ENCODE peak calls at places on chromosome 6, in five cellular contexts. One of them, this sample, is unnamed.

GRCh38 chr6:27601668-27602254 is 128.9 kb upstream of the ZNF184 start:
- DNase-seq in H9: peak
- DNase-seq in H1: peak
- DNase-seq in neuronal stem cell: no peak
- DNase-seq in IMR-90: no peak
- DNase-seq in this sample: peak

GRCh38 chr6:14857501-14857900 is 388.4 kb upstream of the JARID2 start:
- DNase-seq in H9: no peak
- DNase-seq in neuronal stem cell: no peak
- DNase-seq in IMR-90: no peak
- DNase-seq in H1: no peak
- DNase-seq in this sample: no peak

GRCh38 chr6:135354407-135354806 is 143.1 kb downstream of the AHI1 start:
- DNase-seq in H9: no peak
- DNase-seq in IMR-90: no peak
- DNase-seq in H1: no peak
- DNase-seq in neuronal stem cell: no peak
- DNase-seq in this sample: no peak

GRCh38 chr6:27565839-27566779 is 93.2 kb upstream of the ZNF184 start:
- DNase-seq in H1: peak
- DNase-seq in H9: peak
- DNase-seq in IMR-90: no peak
- DNase-seq in neuronal stem cell: no peak
- DNase-seq in this sample: peak

GRCh38 chr6:165641672-165642156 is 21.3 kb downstream of the PDE10A start:
- DNase-seq in IMR-90: no peak
- DNase-seq in H9: no peak
- DNase-seq in H1: no peak
- DNase-seq in neuronal stem cell: no peak
- DNase-seq in this sample: peak

GRCh38 chr6:143694560-143694959 is 16.8 kb downstream of the PHACTR2 start:
- DNase-seq in H9: no peak
- DNase-seq in H1: no peak
- DNase-seq in IMR-90: peak
- DNase-seq in neuronal stem cell: no peak
- DNase-seq in this sample: no peak

GRCh38 chr6:26223213-26223612 is 136.0 kb downstream of the HFE start:
- DNase-seq in H1: no peak
- DNase-seq in neuronal stem cell: no peak
- DNase-seq in IMR-90: peak
- DNase-seq in H9: no peak
- DNase-seq in this sample: no peak

GRCh38 chr6:46635462-46635861 is 17.2 kb downstream of the CYP39A1 start:
- DNase-seq in IMR-90: no peak
- DNase-seq in H9: no peak
- DNase-seq in H1: no peak
- DNase-seq in neuronal stem cell: no peak
- DNase-seq in this sample: no peak

GRCh38 chr6:68053805-68054373 is 581.2 kb upstream of the ADGRB3 start:
- DNase-seq in IMR-90: no peak
- DNase-seq in H1: no peak
- DNase-seq in neuronal stem cell: no peak
- DNase-seq in H9: no peak
- DNase-seq in this sample: no peak

GRCh38 chr6:129865013-129865412 is 3.9 kb upstream of the TMEM244 start:
- DNase-seq in H9: no peak
- DNase-seq in IMR-90: no peak
- DNase-seq in neuronal stem cell: no peak
- DNase-seq in H1: no peak
- DNase-seq in this sample: no peak

DNA sequence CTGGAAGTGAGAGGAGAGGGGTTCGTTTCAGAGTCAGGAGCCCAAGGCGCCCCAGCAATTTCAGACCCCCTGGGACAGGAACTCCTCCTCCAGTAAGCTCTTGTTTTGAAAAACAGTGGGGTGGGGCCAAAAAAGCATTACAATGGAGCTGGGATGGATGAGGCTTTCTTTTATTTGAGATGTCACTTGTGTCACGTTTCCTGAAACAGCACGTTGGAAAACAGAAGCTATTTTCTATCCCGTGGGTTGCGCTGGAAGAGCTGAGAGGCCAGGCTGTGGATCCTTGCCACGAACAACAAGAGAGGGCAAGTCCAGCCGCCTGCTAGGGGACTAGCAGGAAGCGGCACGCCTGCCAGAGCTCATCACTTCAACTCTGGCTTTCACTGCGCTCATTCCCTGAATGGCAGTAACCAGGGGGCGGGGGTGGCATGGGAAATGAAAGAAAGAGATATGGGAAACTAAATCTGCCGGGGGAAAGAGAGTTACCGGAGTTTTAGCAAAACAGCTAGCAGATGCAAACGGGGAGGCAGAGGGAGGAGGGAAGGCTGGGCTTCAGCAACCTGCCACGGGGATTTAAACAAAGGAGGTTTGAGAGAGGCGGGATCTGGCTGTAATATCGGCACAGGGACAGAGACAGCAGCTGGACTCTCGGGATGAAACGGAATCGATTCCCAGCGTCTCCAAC is 34.6 kb downstream of the GCNT2 start:
- DNase-seq in H1: peak
- DNase-seq in neuronal stem cell: peak
- DNase-seq in H9: peak
- DNase-seq in IMR-90: peak
- DNase-seq in this sample: no peak
- H2BK120ac ChIP-seq in H1: no peak
- H2BK120ac ChIP-seq in neuronal stem cell: peak
- H2BK120ac ChIP-seq in H9: no peak
- H2BK120ac ChIP-seq in IMR-90: peak
- H2BK120ac ChIP-seq in this sample: peak

DNA sequence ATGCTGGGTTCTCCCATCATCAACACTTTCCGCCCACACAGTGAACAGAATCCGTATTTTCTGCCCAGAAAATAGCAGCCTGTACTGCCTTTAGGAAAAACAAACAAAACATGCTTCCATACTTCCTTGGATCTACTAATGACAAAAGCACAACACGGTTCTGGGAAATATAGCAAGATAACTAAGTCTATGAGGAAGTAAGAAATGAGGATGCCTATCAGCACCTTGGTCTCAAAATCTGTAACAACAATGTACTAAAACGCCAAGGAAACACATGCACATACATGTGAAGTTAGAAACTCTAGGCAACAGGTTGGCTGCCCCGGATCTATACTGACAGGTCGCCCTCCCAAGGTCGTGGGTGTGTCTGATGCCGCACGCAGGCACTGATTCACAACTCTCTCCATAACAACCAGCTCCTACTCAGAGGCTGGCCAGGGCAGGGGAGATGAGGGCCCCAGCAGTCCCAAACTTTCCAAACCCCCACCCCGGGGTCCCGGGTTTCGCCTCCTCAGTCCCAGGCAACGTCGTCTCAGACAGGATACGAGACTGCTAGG is 710 bp downstream of the BTBD9 start:
- DNase-seq in neuronal stem cell: no peak
- DNase-seq in IMR-90: peak
- DNase-seq in H1: no peak
- DNase-seq in H9: no peak
- DNase-seq in this sample: peak
- H2BK120ac ChIP-seq in neuronal stem cell: no peak
- H2BK120ac ChIP-seq in IMR-90: no peak
- H2BK120ac ChIP-seq in H1: no peak
- H2BK120ac ChIP-seq in H9: no peak
- H2BK120ac ChIP-seq in this sample: no peak

GRCh38 chr6:84763397-84764331 is 734 bp downstream of the TBX18 start:
- DNase-seq in IMR-90: peak
- DNase-seq in neuronal stem cell: no peak
- DNase-seq in H1: peak
- DNase-seq in H9: peak
- DNase-seq in this sample: no peak
- H2BK120ac ChIP-seq in IMR-90: no peak
- H2BK120ac ChIP-seq in neuronal stem cell: no peak
- H2BK120ac ChIP-seq in H1: no peak
- H2BK120ac ChIP-seq in H9: no peak
- H2BK120ac ChIP-seq in this sample: no peak

GRCh38 chr6:2850480-2851150 is 9.0 kb upstream of the SERPINB1 start:
- DNase-seq in IMR-90: peak
- DNase-seq in H9: no peak
- DNase-seq in H1: no peak
- DNase-seq in neuronal stem cell: no peak
- DNase-seq in this sample: peak
- H2BK120ac ChIP-seq in IMR-90: peak
- H2BK120ac ChIP-seq in H9: no peak
- H2BK120ac ChIP-seq in H1: peak
- H2BK120ac ChIP-seq in neuronal stem cell: no peak
- H2BK120ac ChIP-seq in this sample: peak

DNA sequence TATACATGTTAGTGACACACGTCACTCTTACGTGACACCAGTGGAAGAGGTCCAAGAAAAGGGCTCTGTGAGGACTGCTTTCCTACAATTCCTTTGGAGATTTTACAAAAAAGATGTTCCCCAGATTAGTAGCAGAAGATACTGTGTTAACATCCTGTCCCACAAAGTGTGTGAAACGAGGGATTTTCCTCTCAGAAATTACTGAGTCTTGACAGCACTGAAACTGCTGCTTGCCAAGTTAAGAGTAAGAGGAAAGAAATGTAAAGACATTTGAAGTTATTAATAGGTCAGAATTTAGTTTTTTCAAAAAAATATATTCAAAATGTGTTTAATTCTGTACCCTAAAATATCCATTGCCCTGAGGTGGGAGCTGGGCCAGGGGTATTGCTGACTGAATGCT is 58.8 kb upstream of the MAP7 start:
- DNase-seq in H9: no peak
- DNase-seq in IMR-90: peak
- DNase-seq in neuronal stem cell: no peak
- DNase-seq in H1: no peak
- DNase-seq in this sample: no peak
- H2BK120ac ChIP-seq in H9: no peak
- H2BK120ac ChIP-seq in IMR-90: peak
- H2BK120ac ChIP-seq in neuronal stem cell: no peak
- H2BK120ac ChIP-seq in H1: no peak
- H2BK120ac ChIP-seq in this sample: no peak

GRCh38 chr6:139927236-139927635 is 552.8 kb upstream of the CITED2 start:
- DNase-seq in H9: no peak
- DNase-seq in neuronal stem cell: no peak
- DNase-seq in IMR-90: peak
- DNase-seq in H1: no peak
- DNase-seq in this sample: no peak
- H2BK120ac ChIP-seq in H9: no peak
- H2BK120ac ChIP-seq in neuronal stem cell: no peak
- H2BK120ac ChIP-seq in IMR-90: peak
- H2BK120ac ChIP-seq in H1: no peak
- H2BK120ac ChIP-seq in this sample: no peak

DNA sequence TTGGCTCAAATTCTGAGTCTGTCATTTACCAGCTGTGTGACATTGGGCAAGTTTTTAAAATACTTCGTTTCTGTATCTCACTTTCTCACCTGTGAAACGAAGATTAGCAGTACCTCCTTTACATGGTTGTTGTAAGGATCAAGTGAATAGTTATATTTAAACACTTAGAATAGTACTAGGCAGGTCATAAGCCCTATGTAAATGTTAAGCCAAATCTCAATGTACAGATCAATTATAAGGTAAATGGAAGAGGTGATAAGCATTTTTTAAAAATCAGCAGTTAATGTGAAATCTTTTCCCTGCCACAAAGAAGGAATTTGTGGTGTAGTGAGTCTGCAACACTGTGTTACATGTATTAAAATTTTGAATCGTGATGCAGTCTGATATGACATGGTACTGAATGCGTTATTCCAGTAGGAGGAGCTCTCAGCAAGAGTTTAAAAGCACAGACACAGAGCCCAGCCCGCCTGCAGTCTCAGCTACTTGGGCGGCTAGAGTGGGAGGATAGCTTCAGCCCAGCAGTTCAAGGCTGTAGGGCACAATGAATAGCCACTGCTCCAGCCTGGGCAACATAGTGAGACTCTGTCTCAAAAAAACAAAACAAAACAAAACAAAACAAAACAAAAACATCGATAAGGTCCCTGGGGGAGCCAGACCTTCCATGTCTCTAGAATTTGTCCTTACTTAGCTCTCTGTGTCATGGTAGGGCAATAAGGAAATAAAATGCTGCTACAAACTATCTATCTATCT is 46.0 kb downstream of the GTF2H5 start:
- DNase-seq in IMR-90: peak
- DNase-seq in H1: no peak
- DNase-seq in neuronal stem cell: no peak
- DNase-seq in H9: peak
- DNase-seq in this sample: peak
- H2BK120ac ChIP-seq in IMR-90: no peak
- H2BK120ac ChIP-seq in H1: no peak
- H2BK120ac ChIP-seq in neuronal stem cell: no peak
- H2BK120ac ChIP-seq in H9: no peak
- H2BK120ac ChIP-seq in this sample: no peak

This sample was measured in trophoblast cell.